ENCODE peak calls at places on chromosomes 1 and 21, in four cellular contexts. F is fibroblast of mammary gland, R is AG09309, O is brain microvascular endothelial cell. C is an unnamed sample.

GRCh38 chr1:12123172-12123571 is 43.6 kb upstream of the TNFRSF1B start:
- DNase-seq in F (no peak), R (no peak), O (no peak), C (no peak)

GRCh38 chr1:116129537-116129936 is 18.3 kb downstream of the MAB21L3 start:
- DNase-seq in F (no peak), R (no peak), O (no peak), C (no peak)

GRCh38 chr1:210360852-210361477 is 32.3 kb downstream of the HHAT start:
- DNase-seq in F (peak), R (no peak), O (peak), C (peak)

GRCh38 chr1:169515641-169516040 is 29.9 kb upstream of the SLC19A2 start:
- DNase-seq in F (no peak), R (no peak), O (no peak), C (no peak)

GRCh38 chr1:200090252-200091159 is 63.0 kb downstream of the NR5A2 start:
- DNase-seq in F (peak), R (no peak), O (peak), C (no peak)

GRCh38 chr21:21436012-21436545 is 437.9 kb downstream of the NCAM2 start:
- DNase-seq in F (no peak), R (no peak), O (no peak), C (peak)

GRCh38 chr1:154170547-154171221 is 15.8 kb upstream of the NUP210L start:
- DNase-seq in F (peak), R (no peak), O (no peak), C (no peak)

GRCh38 chr1:64097859-64098258 is 105.6 kb upstream of the UBE2U start:
- DNase-seq in F (no peak), R (no peak), O (no peak), C (no peak)

GRCh38 chr21:45926281-45926680 is 55.3 kb upstream of the COL6A1 start:
- DNase-seq in F (peak), R (no peak), O (no peak), C (peak)

GRCh38 chr21:45920824-45921600 is 60.6 kb upstream of the COL6A1 start:
- DNase-seq in F (no peak), R (no peak), O (no peak), C (no peak)

GRCh38 chr21:45921917-45922316 is 59.7 kb upstream of the COL6A1 start:
- DNase-seq in F (no peak), R (no peak), O (no peak), C (no peak)

GRCh38 chr21:45922648-45923047 is 58.9 kb upstream of the COL6A1 start:
- DNase-seq in F (no peak), R (no peak), O (no peak), C (no peak)

GRCh38 chr21:45923146-45923545 is 58.4 kb upstream of the COL6A1 start:
- DNase-seq in F (peak), R (peak), O (peak), C (peak)
- TF ChIP-seq CTCF in F (peak), R (peak), O (peak), C (peak)

GRCh38 chr1:55443175-55443933 is 228.2 kb upstream of the USP24 start:
- DNase-seq in F (peak), R (peak), O (peak), C (peak)
- TF ChIP-seq CTCF in F (no peak), R (no peak), O (no peak), C (no peak)

DNA sequence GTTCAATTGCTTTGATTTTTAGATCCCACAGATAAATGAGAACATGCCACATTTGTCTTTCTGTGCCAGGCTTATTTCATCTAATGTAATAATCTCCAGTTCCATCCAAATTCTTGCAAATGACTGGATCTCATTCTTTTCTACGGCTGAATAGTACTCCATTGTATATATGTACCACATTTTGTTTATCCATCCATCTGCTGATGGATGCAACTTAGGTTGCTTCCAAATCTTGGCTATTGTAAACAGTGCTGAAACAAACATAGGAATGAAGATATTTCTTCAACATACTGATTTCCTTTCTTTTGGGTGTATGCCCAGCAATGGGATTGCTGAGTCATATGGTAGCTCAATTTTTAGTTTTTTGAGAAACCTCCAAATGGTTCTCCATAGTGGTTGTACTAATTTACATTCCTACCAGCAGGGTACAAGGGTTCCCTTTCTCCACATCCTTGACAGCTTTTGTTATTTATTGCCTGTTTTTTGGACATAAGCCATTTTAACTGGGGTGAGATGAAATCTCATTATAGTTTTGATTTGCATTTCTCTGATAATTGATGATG is 344.4 kb downstream of the KCTD3 start:
- DNase-seq in F (peak), R (no peak), O (no peak), C (peak)
- TF ChIP-seq CTCF in F (peak), R (no peak), O (no peak), C (no peak)

GRCh38 chr1:203628185-203628996 is 1.8 kb downstream of the ATP2B4 start:
- DNase-seq in F (peak), R (no peak), O (peak), C (peak)
- TF ChIP-seq CTCF in F (peak), R (peak), O (peak), C (peak)

GRCh38 chr1:207088161-207088560 is 499 bp upstream of the C4BPB start:
- DNase-seq in F (no peak), R (no peak), O (no peak), C (peak)

GRCh38 chr1:207081806-207082205 is 6.9 kb upstream of the C4BPB start:
- DNase-seq in F (no peak), R (no peak), O (no peak), C (no peak)

GRCh38 chr1:207085887-207086286 is 2.8 kb upstream of the C4BPB start:
- DNase-seq in F (no peak), R (no peak), O (no peak), C (no peak)

GRCh38 chr1:207084241-207084640 is 4.4 kb upstream of the C4BPB start:
- DNase-seq in F (no peak), R (no peak), O (no peak), C (no peak)

DNA sequence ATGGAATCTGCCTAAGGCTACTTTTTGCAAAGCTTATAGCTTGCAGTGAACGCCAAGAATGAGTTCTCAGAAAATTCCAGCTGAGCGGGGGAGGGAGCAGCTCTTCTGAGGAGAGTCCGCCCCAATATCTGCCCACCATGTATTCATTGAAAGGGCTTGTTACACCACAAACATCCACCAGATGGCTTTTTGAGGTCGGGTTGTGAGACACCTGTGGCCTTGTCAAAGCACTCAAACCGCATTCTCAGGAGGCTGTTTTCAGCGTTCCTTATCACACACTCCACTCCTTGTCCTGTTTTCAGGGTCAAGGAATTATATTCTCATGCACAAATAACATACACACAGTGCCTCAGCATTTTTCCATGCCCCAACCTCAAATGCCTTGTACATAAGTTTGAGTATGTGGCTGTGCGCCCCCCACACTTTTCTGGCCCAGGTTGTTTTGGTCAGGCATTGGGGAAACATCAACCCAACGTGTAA is 3.9 kb upstream of the C4BPB start:
- DNase-seq in F (peak), R (no peak), O (peak), C (peak)
- TF ChIP-seq CTCF in F (peak), R (peak), O (peak), C (peak)

GRCh38 chr1:17909634-17910033 is 154.5 kb downstream of the ACTL8 start:
- DNase-seq in F (peak), R (no peak), O (peak), C (peak)
- TF ChIP-seq CTCF in F (peak), R (peak), O (peak), C (peak)

DNA sequence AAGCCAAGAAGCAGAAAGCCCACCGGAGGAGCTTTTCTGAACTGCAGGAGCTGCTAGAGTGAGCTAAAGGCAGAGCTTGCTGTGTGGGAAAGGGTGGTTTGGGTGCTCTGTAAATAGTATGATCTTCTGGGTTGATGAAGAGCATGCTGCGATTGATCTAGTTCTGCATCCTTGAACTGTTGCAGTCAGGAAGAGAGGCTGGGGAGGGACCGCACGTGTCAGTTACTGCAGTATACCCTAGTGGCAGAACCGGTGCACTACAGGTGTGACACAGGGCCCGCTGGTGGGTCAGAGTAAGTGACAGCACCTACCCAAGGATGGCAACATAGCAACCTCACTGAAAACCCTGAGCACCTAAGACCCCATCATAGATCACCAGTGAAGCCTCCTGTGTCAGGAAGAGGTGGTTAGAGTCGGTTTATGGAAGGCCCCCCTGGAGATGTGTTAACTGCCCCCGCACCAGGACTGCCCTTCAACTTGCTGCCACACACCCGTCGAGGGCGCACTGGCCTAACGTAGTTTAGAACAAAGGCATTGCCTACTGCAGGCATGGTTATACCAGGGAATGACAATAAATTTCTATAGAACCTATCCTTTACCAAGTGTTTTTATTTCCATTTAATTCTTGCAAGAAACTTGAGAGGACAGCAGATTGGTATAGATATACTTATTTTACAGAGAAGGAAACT is 146.0 kb upstream of the KIAA0040 start:
- DNase-seq in F (no peak), R (no peak), O (no peak), C (no peak)
- TF ChIP-seq CTCF in F (peak), R (peak), O (no peak), C (no peak)

DNA sequence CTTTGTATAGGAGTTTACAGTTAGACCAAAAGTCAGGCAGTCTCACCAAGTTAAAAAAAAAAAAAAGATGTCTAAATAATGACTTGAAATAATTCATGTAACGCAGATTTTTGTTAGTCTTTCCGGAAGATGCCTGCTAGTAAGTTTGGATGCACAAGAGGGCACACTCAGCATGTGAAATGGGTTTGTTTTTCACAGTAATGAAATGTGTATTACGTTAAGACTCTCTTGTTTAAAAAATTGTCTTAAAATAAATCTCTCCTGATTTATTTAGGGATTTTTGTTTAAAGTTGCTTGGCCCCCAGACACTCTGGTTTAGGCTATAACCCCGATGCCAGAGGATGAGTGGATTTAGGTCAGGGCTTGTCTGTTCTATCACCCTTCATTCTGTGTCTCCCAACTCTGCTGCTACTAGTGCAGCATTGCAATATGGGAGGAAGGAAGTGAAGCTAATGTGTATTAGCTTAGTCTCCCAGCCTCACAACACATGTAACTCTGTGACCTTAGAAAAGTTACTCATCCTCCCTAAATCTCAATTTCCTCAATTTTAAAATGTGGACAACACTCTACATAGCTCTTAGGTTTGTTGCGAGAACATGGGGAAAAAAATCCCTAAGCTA is 25.7 kb downstream of the CTH start:
- DNase-seq in F (peak), R (peak), O (no peak), C (peak)
- TF ChIP-seq CTCF in F (peak), R (peak), O (peak), C (peak)

DNA sequence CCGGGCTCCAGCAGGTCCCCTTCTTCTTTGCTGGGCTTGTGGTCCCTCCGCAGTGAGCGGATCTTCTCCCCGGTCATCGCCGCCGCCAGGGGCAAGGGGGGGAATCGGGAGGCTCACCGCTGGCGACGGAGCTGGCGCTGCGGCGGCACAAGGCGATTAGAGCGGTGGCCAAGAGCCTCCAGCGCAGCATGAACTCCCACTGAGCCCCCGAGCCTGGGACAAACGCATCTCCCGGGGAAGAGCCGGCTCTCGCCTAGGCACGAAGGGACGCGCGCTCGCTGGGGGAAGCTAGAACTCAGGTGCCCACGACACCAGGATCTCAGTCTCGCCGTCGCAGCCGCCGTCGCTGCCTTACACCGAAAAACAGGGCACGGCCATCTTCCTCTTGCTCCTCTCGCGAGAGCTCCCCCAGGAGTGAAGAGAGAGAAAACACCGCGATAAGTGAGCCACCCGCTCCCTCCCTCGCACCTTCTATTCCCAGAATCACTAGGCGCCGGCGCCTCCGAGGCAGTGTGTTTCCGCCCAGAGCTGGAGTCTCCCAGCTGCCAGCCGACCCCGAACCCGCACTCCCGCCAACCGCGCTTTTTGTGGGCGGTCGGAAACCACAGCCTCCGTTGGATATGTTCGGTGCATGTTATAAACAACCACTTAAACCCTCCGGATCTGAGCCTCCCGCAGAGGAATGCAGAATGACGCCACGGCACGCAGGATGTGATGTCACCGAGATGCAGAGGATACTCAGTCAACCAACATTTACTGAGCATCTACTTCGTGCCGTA is at the start of gene ANKRD13C:
- DNase-seq in F (peak), R (peak), O (peak), C (peak)
- TF ChIP-seq CTCF in F (no peak), R (peak), O (peak), C (no peak)

GRCh38 chr1:87474098-87474497 is 145.4 kb downstream of the LMO4 start:
- DNase-seq in F (no peak), R (no peak), O (no peak), C (no peak)

GRCh38 chr1:87473203-87473661 is 144.6 kb downstream of the LMO4 start:
- DNase-seq in F (no peak), R (no peak), O (no peak), C (peak)

GRCh38 chr1:87472716-87473115 is 144.0 kb downstream of the LMO4 start:
- DNase-seq in F (no peak), R (no peak), O (no peak), C (no peak)

DNA sequence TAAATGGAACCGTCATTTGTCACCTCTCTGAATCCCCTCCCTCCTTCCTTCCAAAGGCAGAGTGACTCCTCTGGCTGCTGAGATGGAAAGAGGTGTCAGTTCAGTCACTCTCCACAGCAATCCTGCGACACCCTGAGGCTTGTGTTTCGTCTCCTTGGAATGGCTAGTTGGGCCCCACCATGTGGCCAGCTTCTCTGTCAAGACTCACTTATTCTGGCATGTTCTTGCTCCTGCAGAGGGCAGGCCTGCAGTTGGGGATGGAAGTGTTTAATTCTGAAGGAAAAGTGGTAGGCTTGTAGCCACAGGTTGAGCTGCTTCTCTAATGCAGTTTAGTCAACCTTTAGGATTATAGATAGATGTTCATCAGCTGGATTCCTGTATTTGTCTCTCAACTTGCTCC is 149.6 kb downstream of the LMO4 start:
- DNase-seq in F (peak), R (no peak), O (no peak), C (peak)
- TF ChIP-seq CTCF in F (peak), R (no peak), O (peak), C (no peak)